ENCODE peak calls at places on chromosomes 5 and 9, in ten cellular contexts. E, Q, J, L, H, D, W, G, M and I are unnamed samples.

GRCh38 chr5:160702856-160703453 is 149.1 kb downstream of the ATP10B start:
- DNase-seq in E (no peak), Q (no peak), J (no peak), L (no peak), H (no peak), D (no peak), W (no peak), G (no peak), M (no peak), I (peak)

GRCh38 chr9:126173401-126173800 is 153.2 kb upstream of the MVB12B start:
- DNase-seq in E (no peak), Q (no peak), J (no peak), L (no peak), H (no peak), D (no peak), W (no peak), G (no peak), M (no peak), I (no peak)

GRCh38 chr9:135916998-135917397 is 9.7 kb upstream of the CAMSAP1 start:
- DNase-seq in E (no peak), Q (no peak), J (no peak), L (no peak), H (no peak), D (no peak), W (no peak), G (no peak), M (no peak), I (no peak)

GRCh38 chr9:136048560-136049411 is 46.3 kb downstream of the NACC2 start:
- DNase-seq in E (no peak), Q (no peak), J (peak), L (no peak), H (no peak), D (no peak), W (peak), G (no peak), M (no peak), I (no peak)

GRCh38 chr5:52740007-52740406 is 47.7 kb upstream of the ITGA1 start:
- DNase-seq in E (no peak), Q (no peak), J (no peak), L (no peak), H (no peak), D (no peak), W (no peak), G (no peak), M (no peak), I (no peak)

GRCh38 chr5:51958473-51958872 is 575.2 kb downstream of the ISL1 start:
- DNase-seq in E (no peak), Q (no peak), J (no peak), L (no peak), H (peak), D (no peak), W (no peak), G (no peak), M (no peak), I (no peak)

GRCh38 chr9:32543047-32543446 is 9.1 kb upstream of the SMIM27 start:
- DNase-seq in E (no peak), Q (no peak), J (no peak), L (no peak), H (no peak), D (no peak), W (no peak), G (no peak), M (no peak), I (no peak)

GRCh38 chr5:165360366-165361142 is 1855.1 kb downstream of the MAT2B start:
- DNase-seq in E (no peak), Q (no peak), J (no peak), L (no peak), H (no peak), D (no peak), W (no peak), G (no peak), M (no peak), I (no peak)

GRCh38 chr9:3285365-3286161 is 240.2 kb downstream of the RFX3 start:
- DNase-seq in E (no peak), Q (no peak), J (no peak), L (no peak), H (no peak), D (peak), W (no peak), G (no peak), M (no peak), I (no peak)

GRCh38 chr5:173328896-173329369 is 719 bp upstream of the STC2 start:
- DNase-seq in E (no peak), Q (peak), J (no peak), L (no peak), H (peak), D (peak), W (no peak), G (no peak), M (no peak), I (no peak)

GRCh38 chr9:33101104-33101951 is 24.9 kb upstream of the SMU1 start:
- DNase-seq in E (no peak), Q (no peak), J (no peak), L (no peak), H (no peak), D (peak), W (no peak), G (no peak), M (no peak), I (no peak)

GRCh38 chr9:126363847-126364671 is 37.4 kb downstream of the MVB12B start:
- DNase-seq in E (no peak), Q (no peak), J (no peak), L (no peak), H (no peak), D (no peak), W (no peak), G (no peak), M (no peak), I (no peak)

GRCh38 chr5:169350016-169350415 is 49.1 kb upstream of the SLIT3 start:
- DNase-seq in E (no peak), Q (no peak), J (no peak), L (no peak), H (no peak), D (peak), W (no peak), G (no peak), M (no peak), I (no peak)

GRCh38 chr9:128143409-128144238 is 5.6 kb upstream of the LCN2 start:
- DNase-seq in E (no peak), Q (no peak), J (peak), L (no peak), H (no peak), D (no peak), W (no peak), G (no peak), M (no peak), I (no peak)

GRCh38 chr5:65100846-65101678 is 332.3 kb downstream of the CWC27 start:
- DNase-seq in E (no peak), Q (peak), J (peak), L (no peak), H (peak), D (peak), W (peak), G (no peak), M (peak), I (no peak)

GRCh38 chr5:156473271-156473935 is 146.4 kb downstream of the SGCD start:
- DNase-seq in E (no peak), Q (no peak), J (no peak), L (no peak), H (no peak), D (no peak), W (no peak), G (no peak), M (no peak), I (peak)

GRCh38 chr5:43008369-43009158 is 31.6 kb downstream of the ANXA2R start:
- DNase-seq in E (peak), Q (peak), J (peak), L (peak), H (peak), D (no peak), W (no peak), G (peak), M (peak), I (peak)

GRCh38 chr9:32434892-32435291 is 50.4 kb downstream of the ACO1 start:
- DNase-seq in E (no peak), Q (no peak), J (no peak), L (no peak), H (no peak), D (no peak), W (no peak), G (no peak), M (no peak), I (no peak)

GRCh38 chr9:121510766-121511555 is 11.3 kb upstream of the GGTA1 start:
- DNase-seq in E (no peak), Q (no peak), J (peak), L (no peak), H (no peak), D (no peak), W (no peak), G (no peak), M (no peak), I (no peak)

GRCh38 chr5:95803271-95804148 is 19.0 kb downstream of the GLRX start:
- DNase-seq in E (no peak), Q (no peak), J (no peak), L (no peak), H (no peak), D (peak), W (no peak), G (no peak), M (no peak), I (no peak)

GRCh38 chr9:72150653-72151052 is 1.4 kb downstream of the GDA start:
- DNase-seq in E (no peak), Q (no peak), J (no peak), L (no peak), H (no peak), D (no peak), W (no peak), G (no peak), M (no peak), I (no peak)

GRCh38 chr5:178496219-178496618 is 94.0 kb downstream of the COL23A1 start:
- DNase-seq in E (no peak), Q (no peak), J (no peak), L (no peak), H (no peak), D (no peak), W (no peak), G (no peak), M (no peak), I (no peak)

GRCh38 chr5:64635056-64635686 is 55.1 kb upstream of the SHISAL2B start:
- DNase-seq in E (no peak), Q (peak), J (no peak), L (no peak), H (peak), D (peak), W (peak), G (no peak), M (no peak), I (no peak)

GRCh38 chr5:40879163-40879942 is 29.9 kb upstream of the C7 start:
- DNase-seq in E (no peak), Q (peak), J (no peak), L (no peak), H (no peak), D (peak), W (peak), G (no peak), M (no peak), I (peak)

GRCh38 chr9:114551750-114552685 is 35.6 kb upstream of the ATP6V1G1 start:
- DNase-seq in E (no peak), Q (peak), J (no peak), L (no peak), H (no peak), D (peak), W (no peak), G (no peak), M (peak), I (no peak)

GRCh38 chr5:98453309-98453708 is 320.2 kb upstream of the RGMB start:
- DNase-seq in E (no peak), Q (no peak), J (no peak), L (no peak), H (no peak), D (no peak), W (no peak), G (no peak), M (no peak), I (no peak)

GRCh38 chr5:34692781-34693180 is 36.7 kb downstream of the RAI14 start:
- DNase-seq in E (no peak), Q (no peak), J (no peak), L (no peak), H (no peak), D (no peak), W (no peak), G (no peak), M (no peak), I (no peak)

GRCh38 chr5:113546711-113547159 is 33.2 kb downstream of the YTHDC2 start:
- DNase-seq in E (no peak), Q (no peak), J (no peak), L (no peak), H (no peak), D (peak), W (no peak), G (no peak), M (no peak), I (no peak)

GRCh38 chr9:73199886-73200285 is 48.2 kb downstream of the ANXA1 start:
- DNase-seq in E (no peak), Q (no peak), J (no peak), L (no peak), H (no peak), D (no peak), W (no peak), G (no peak), M (no peak), I (no peak)

GRCh38 chr5:135392256-135392655 is 6.8 kb downstream of the MACROH2A1 start:
- DNase-seq in E (no peak), Q (no peak), J (no peak), L (no peak), H (no peak), D (peak), W (no peak), G (no peak), M (no peak), I (peak)

GRCh38 chr5:13625616-13626198 is 318.8 kb downstream of the DNAH5 start:
- DNase-seq in E (no peak), Q (no peak), J (no peak), L (no peak), H (no peak), D (no peak), W (no peak), G (no peak), M (no peak), I (no peak)